ENCODE peak calls at places on chromosomes 13 and 19, in five cellular contexts. B is fibroblast of the conjunctiva; K is pons; D is stimulated activated naive CD4-positive, alpha-beta T cell; L is ovary. J is an unnamed sample.

GRCh38 chr19:1112254-1113208 is 8.7 kb downstream of the GPX4 start:
- DNase-seq in B (no peak), K (no peak), L (peak; percentile 93), D (no peak), J (no peak)

GRCh38 chr13:85638815-85639393 is 160.3 kb downstream of the SLITRK6 start:
- DNase-seq in K (no peak), D (no peak), B (no peak), L (no peak), J (no peak)

GRCh38 chr13:70206671-70207070 is 98.4 kb upstream of the KLHL1 start:
- DNase-seq in L (no peak), B (no peak), K (no peak), D (no peak), J (no peak)

GRCh38 chr19:18300930-18301717 is 19.7 kb upstream of the JUND start:
- DNase-seq in B (no peak), K (no peak), D (no peak), L (peak; percentile 73), J (no peak)

GRCh38 chr13:109288151-109288709 is 498.2 kb downstream of the IRS2 start:
- DNase-seq in D (no peak), K (peak; percentile 30), B (no peak), L (no peak), J (no peak)

GRCh38 chr19:33390120-33390907 is 16.8 kb downstream of the CEBPG start:
- DNase-seq in L (peak; percentile 80), B (peak; percentile 63), D (no peak), K (peak; percentile 84), J (no peak)

GRCh38 chr13:104854698-104855097 is 1680.8 kb downstream of the EFNB2 start:
- DNase-seq in K (no peak), D (no peak), B (no peak), L (no peak), J (no peak)

GRCh38 chr13:47463726-47464125 is 537.3 kb downstream of the SUCLA2 start:
- DNase-seq in D (no peak), K (no peak), B (no peak), L (no peak), J (no peak)

GRCh38 chr19:15584541-15585115 is 30.4 kb upstream of the CYP4F8 start:
- DNase-seq in L (peak; percentile 87), B (peak; percentile 26), D (peak; percentile 74), K (peak; percentile 28), J (no peak)

GRCh38 chr19:58346961-58347929 is 6.0 kb downstream of the A1BG start:
- DNase-seq in B (peak; percentile 49), K (peak; percentile 69), L (no peak), D (peak; percentile 63), J (peak; percentile 93)

GRCh38 chr13:113887700-113888201 is 23.9 kb upstream of the GAS6 start:
- DNase-seq in L (no peak), B (no peak), K (no peak), D (no peak), J (no peak)

GRCh38 chr13:41492432-41493267 is 35.3 kb downstream of the RGCC start:
- DNase-seq in K (no peak), L (no peak), B (no peak), D (no peak), J (no peak)

GRCh38 chr19:19426216-19426615 is 20.7 kb downstream of the GATAD2A start:
- DNase-seq in D (no peak), B (no peak), L (no peak), K (no peak), J (no peak)

GRCh38 chr13:35830850-35831450 is 300.2 kb downstream of the DCLK1 start:
- DNase-seq in K (no peak), L (no peak), D (no peak), B (no peak), J (no peak)

GRCh38 chr13:72886272-72887062 is 104.5 kb downstream of the PIBF1 start:
- DNase-seq in L (no peak), K (no peak), B (no peak), D (no peak), J (no peak)

GRCh38 chr13:39656325-39656677 is 839 bp downstream of the COG6 start:
- DNase-seq in D (no peak), L (no peak), B (no peak), K (peak; percentile 24), J (no peak)

GRCh38 chr19:7506385-7507328 is 9.2 kb upstream of the ZNF358 start:
- DNase-seq in B (peak; percentile 63), D (peak; percentile 29), L (peak; percentile 86), K (peak; percentile 29), J (no peak)

GRCh38 chr19:5447700-5448311 is 7.4 kb upstream of the ZNRF4 start:
- DNase-seq in L (no peak), D (no peak), B (no peak), K (no peak), J (peak; percentile 46)